ENCODE peak calls at places on chromosomes 12 and 14, in five cellular contexts. G is endothelial cell of umbilical vein, V is right lobe of liver, N is endodermal cell, B is K562. H is an unnamed sample.
A peak's percentile ranks its signal among the peaks of the same experiment; 100 is the strongest.

GRCh38 chr12:109798691-109799090 is 34.5 kb downstream of the TRPV4 start:
- DNase-seq in G (no peak), N (no peak), B (no peak), V (no peak), H (no peak)

GRCh38 chr12:27164330-27165045 is 79.6 kb upstream of the STK38L start:
- DNase-seq in N (no peak), V (no peak), G (no peak), B (no peak), H (no peak)

GRCh38 chr12:132071001-132071810 is 72.9 kb downstream of the DDX51 start:
- DNase-seq in B (no peak), N (no peak), G (no peak), V (no peak), H (no peak)

GRCh38 chr14:101469382-101470251 is 91.7 kb upstream of the DIO3 start:
- DNase-seq in N (no peak), G (no peak), V (peak; percentile 40), B (no peak), H (no peak)

GRCh38 chr14:56394826-56395543 is 184.6 kb upstream of the TMEM260 start:
- DNase-seq in V (no peak), G (peak; percentile 53), B (no peak), N (no peak), H (no peak)

GRCh38 chr14:102020058-102020971 is 55.9 kb downstream of the DYNC1H1 start:
- DNase-seq in B (no peak), V (no peak), N (no peak), G (no peak), H (no peak)

GRCh38 chr14:104383931-104384775 is 195.4 kb upstream of the C14orf180 start:
- DNase-seq in N (no peak), B (no peak), G (no peak), V (no peak), H (no peak)

GRCh38 chr14:93301821-93302447 is 30.9 kb downstream of the BTBD7 start:
- DNase-seq in G (no peak), V (no peak), B (no peak), N (peak; percentile 65), H (no peak)

GRCh38 chr12:5487076-5487475 is 55.2 kb downstream of the NTF3 start:
- DNase-seq in G (no peak), N (no peak), B (no peak), V (no peak), H (no peak)

GRCh38 chr12:93572712-93573551 is 457 bp downstream of the SOCS2 start:
- DNase-seq in G (peak; percentile 36), B (peak; percentile 59), V (no peak), N (peak; percentile 89), H (peak; percentile 21)

GRCh38 chr12:101414533-101415119 is 7.1 kb upstream of the ARL1 start:
- DNase-seq in V (no peak), N (peak; percentile 74), B (peak; percentile 78), G (peak; percentile 76), H (peak; percentile 76)

GRCh38 chr12:128928361-128928760 is 75.1 kb downstream of the GLT1D1 start:
- DNase-seq in V (peak; percentile 55), N (no peak), G (no peak), B (no peak), H (no peak)

GRCh38 chr12:6563448-6564050 is 4.5 kb downstream of the NOP2 start:
- DNase-seq in B (peak; percentile 67), N (peak; percentile 93), G (peak; percentile 44), V (no peak), H (peak; percentile 60)

GRCh38 chr12:110533607-110534006 is 31.5 kb downstream of the RAD9B start:
- DNase-seq in G (no peak), V (no peak), B (no peak), N (peak; percentile 43), H (no peak)

GRCh38 chr12:116317139-116317538 is 39.6 kb upstream of the MED13L start:
- DNase-seq in G (no peak), B (no peak), N (no peak), V (no peak), H (no peak)

GRCh38 chr12:105018001-105018400 is 31.9 kb downstream of the NOPCHAP1 start:
- DNase-seq in V (no peak), B (no peak), N (no peak), G (no peak), H (no peak)

DNA sequence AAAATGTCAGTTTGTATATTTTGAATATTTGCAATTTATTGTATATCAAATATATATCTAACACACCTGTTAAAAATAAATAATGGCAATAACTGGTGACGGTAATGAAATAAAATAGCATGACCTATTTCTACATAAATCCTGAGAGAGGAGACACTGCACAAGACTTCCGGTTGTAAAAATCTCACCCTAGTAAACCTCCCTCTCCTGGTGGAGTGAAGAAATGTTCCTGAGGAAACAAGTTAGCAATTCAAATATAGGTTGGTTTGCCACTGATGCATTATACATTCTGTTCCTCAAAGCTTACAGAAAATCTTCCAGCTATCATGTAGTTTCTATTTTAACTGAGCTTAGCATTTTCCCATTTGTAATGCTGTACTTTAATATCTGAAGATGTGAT is 166.2 kb upstream of the SYT10 start:
- DNase-seq in N (no peak), G (no peak), V (no peak), B (peak; percentile 44), H (peak; percentile 39)
- TF ChIP-seq CTCF in N (peak; percentile 89), G (no peak), V (no peak), B (peak; percentile 71), H (peak; percentile 35)

GRCh38 chr14:99809376-99809775 is 16.2 kb downstream of the EML1 start:
- DNase-seq in V (no peak), N (no peak), G (no peak), B (no peak), H (peak; percentile 89)

GRCh38 chr14:99806841-99807240 is 13.6 kb downstream of the EML1 start:
- DNase-seq in B (no peak), V (no peak), N (no peak), G (no peak), H (no peak)

GRCh38 chr14:99807413-99808132 is 14.4 kb downstream of the EML1 start:
- DNase-seq in B (no peak), V (no peak), N (peak; percentile 76), G (no peak), H (peak; percentile 53)

GRCh38 chr14:99808515-99808914 is 15.3 kb downstream of the EML1 start:
- DNase-seq in N (no peak), V (no peak), B (no peak), G (no peak), H (peak; percentile 26)

GRCh38 chr14:99808133-99808505 is 14.9 kb downstream of the EML1 start:
- DNase-seq in V (no peak), N (no peak), B (no peak), G (no peak), H (no peak)
- H3K4me3 ChIP-seq in V (no peak overlapping the region), N (no peak overlapping the region), B (no peak overlapping the region), G (no peak overlapping the region), H (no peak overlapping the region)

DNA sequence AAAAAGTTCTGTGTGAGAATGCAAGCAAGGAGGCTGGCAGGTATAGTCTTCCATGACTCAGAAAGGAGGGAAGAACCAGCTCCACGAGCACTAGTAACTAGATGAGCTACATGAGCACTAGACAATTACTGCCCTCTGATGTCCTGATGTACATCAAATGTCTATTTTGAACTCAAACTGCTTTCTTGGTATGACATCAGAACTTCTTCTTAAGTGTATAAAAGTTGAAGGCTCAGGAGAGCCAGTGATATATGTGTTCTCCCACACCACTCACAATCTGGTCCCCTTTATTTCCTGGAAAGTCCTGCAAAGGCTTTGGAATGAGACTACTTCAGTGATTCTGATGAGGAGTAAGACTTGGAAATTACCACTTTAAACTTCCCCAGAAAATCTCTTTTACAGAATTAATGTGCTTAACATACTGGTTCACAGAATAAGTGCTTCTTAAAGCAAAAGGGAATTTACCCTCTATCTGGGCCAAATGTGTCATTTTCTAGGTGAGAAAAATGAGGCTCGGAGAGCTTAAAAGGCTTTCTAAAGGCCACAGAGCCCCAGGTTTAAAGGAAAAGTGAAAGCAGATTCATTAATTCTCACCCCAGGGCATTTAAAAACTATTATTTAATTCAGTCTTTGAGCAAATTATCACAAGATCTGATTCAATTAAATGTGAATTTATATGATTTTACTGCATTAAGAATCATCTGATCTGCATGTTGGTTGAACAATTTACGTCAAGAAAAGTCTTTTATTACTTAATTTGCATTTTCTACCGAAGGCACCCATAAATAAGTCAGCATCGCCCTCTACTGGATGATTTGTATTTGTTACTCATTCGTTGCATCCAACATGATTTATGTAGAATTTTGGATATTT is 18.8 kb upstream of the DHRS7 start:
- DNase-seq in G (peak; percentile 74), B (peak; percentile 57), V (no peak), N (no peak), H (peak; percentile 85)
- TF ChIP-seq CTCF in G (peak; percentile 34), B (peak; percentile 44), V (peak; percentile 78), N (peak; percentile 95), H (peak; percentile 57)

DNA sequence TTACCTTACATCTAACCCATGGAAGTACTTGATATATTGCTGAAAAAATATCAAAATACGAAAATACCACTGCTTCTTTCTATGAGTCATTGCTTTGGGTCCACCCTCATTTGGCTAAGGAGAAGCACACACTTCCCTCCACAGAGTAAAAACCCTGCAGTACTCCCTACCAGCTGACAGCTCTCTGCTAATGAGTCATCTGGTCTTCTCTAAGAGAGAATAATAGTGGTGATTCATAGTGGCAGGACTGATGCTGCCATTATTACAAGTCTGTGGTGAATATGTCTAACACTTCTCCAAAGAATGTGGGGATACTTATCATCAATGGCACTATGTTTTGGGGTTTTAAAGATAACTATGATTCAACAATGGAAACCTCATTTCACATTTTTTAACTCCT is 90.7 kb downstream of the PPFIA2 start:
- DNase-seq in B (no peak), G (no peak), V (no peak), N (no peak), H (peak; percentile 80)
- H3K4me3 ChIP-seq in B (no peak overlapping the region), G (no peak overlapping the region), V (no peak overlapping the region), N (no peak overlapping the region), H (no peak overlapping the region)

GRCh38 chr12:71371132-71371531 is 68.5 kb upstream of the LGR5 start:
- DNase-seq in G (no peak), B (peak; percentile 56), N (no peak), V (no peak), H (peak; percentile 25)
- TF ChIP-seq CTCF in G (no peak), B (peak; percentile 44), N (peak; percentile 62), V (peak; percentile 27), H (peak; percentile 16)

DNA sequence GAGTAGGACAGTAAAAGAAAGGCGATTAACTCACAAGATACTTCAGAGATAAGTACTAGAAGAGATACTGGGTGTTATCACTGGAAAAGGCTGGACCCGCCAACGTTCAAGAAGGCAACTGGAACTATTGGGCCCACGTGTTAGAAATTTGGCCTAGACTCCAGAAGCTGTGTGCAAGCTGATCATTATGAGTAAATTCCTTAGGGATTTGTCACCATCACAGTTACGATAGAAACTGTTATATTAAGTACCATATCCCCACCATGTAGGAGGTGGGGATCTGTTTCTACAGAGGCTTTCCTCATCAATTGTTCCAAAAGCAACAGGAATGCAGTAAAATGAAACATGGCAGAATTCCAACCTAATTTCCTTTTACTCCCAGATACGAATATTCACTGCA is 170.8 kb downstream of the NOVA1 start:
- DNase-seq in N (no peak), B (no peak), V (no peak), G (peak; percentile 58), H (peak; percentile 91)
- H3K4me3 ChIP-seq in N (no peak overlapping the region), B (no peak overlapping the region), V (no peak overlapping the region), G (no peak overlapping the region), H (no peak overlapping the region)

GRCh38 chr12:76713130-76713529 is 50.8 kb upstream of the ZDHHC17 start:
- DNase-seq in N (peak; percentile 79), B (peak; percentile 16), G (no peak), V (no peak), H (peak; percentile 36)
- TF ChIP-seq CTCF in N (peak; percentile 27), B (peak; percentile 16), G (no peak), V (no peak), H (no peak)